ENCODE peak calls at places on chromosomes 13 and 19, in five cellular contexts. Z, R, B, C and H are unnamed samples.

GRCh38 chr19:47190167-47190727 is 40.8 kb downstream of the BBC3 start:
- DNase-seq in Z (peak), R (peak), B (peak), C (no peak), H (peak)

GRCh38 chr13:102355251-102355650 is 46.6 kb downstream of the FGF14 start:
- DNase-seq in Z (no peak), R (no peak), B (no peak), C (no peak), H (no peak)

GRCh38 chr13:106566682-106567420 is 1.1 kb downstream of the ARGLU1 start:
- DNase-seq in Z (peak), R (peak), B (peak), C (peak), H (peak)

GRCh38 chr13:35472308-35473008 is 4.0 kb downstream of the MAB21L1 start:
- DNase-seq in Z (no peak), R (no peak), B (no peak), C (no peak), H (peak)

GRCh38 chr19:6718741-6719539 is 1.5 kb downstream of the C3 start:
- DNase-seq in Z (no peak), R (no peak), B (peak), C (no peak), H (peak)

GRCh38 chr13:69565334-69565733 is 542.3 kb upstream of the ATXN8OS start:
- DNase-seq in Z (no peak), R (no peak), B (no peak), C (no peak), H (peak)

GRCh38 chr19:15180451-15181390 is 20.1 kb downstream of the NOTCH3 start:
- DNase-seq in Z (no peak), R (no peak), B (no peak), C (no peak), H (peak)

GRCh38 chr13:46756977-46757376 is 40.0 kb downstream of the ESD start:
- DNase-seq in Z (peak), R (no peak), B (no peak), C (no peak), H (peak)

GRCh38 chr13:23778007-23778687 is 111.1 kb downstream of the MIPEP start:
- DNase-seq in Z (peak), R (no peak), B (no peak), C (no peak), H (no peak)

GRCh38 chr19:973726-974563 is 10.2 kb upstream of the WDR18 start:
- DNase-seq in Z (no peak), R (no peak), B (no peak), C (no peak), H (no peak)

GRCh38 chr19:46902402-46902766 is 41.6 kb downstream of the ARHGAP35 start:
- DNase-seq in Z (peak), R (no peak), B (no peak), C (no peak), H (peak)

GRCh38 chr13:113787694-113788093 is 28.7 kb downstream of the TMEM255B start:
- DNase-seq in Z (no peak), R (no peak), B (no peak), C (no peak), H (no peak)

GRCh38 chr13:39597828-39598227 is 5.2 kb downstream of the LHFPL6 start:
- DNase-seq in Z (peak), R (no peak), B (no peak), C (no peak), H (peak)

GRCh38 chr13:44244288-44244687 is 129.3 kb upstream of the SERP2 start:
- DNase-seq in Z (peak), R (no peak), B (no peak), C (no peak), H (peak)

GRCh38 chr13:84917252-84917878 is 881.9 kb downstream of the SLITRK6 start:
- DNase-seq in Z (peak), R (no peak), B (no peak), C (no peak), H (peak)

GRCh38 chr19:16328824-16329482 is 4.3 kb downstream of the KLF2 start:
- DNase-seq in Z (peak), R (no peak), B (no peak), C (no peak), H (peak)